ENCODE peak calls at places on chromosomes 11 and 22, in eight cellular contexts. T is uterus, R is tibial artery, Q is mesenchymal stem cell, P is Peyer's patch, K is stomach, W is neural progenitor cell, L is left ventricle myocardium inferior. S is an unnamed sample.

GRCh38 chr11:61061081-61061826 is 41.0 kb upstream of the CD5 start:
- DNase-seq in T (no peak), R (no peak), Q (no peak), P (peak; percentile 56), K (no peak), W (no peak), L (no peak), S (peak; percentile 16)

GRCh38 chr11:123601136-123601535 is 53.3 kb downstream of the SCN3B start:
- DNase-seq in T (no peak), R (no peak), Q (peak; percentile 67), P (no peak), K (no peak), W (no peak), L (no peak), S (no peak)

GRCh38 chr22:27809226-27809625 is 7.7 kb upstream of the MN1 start:
- DNase-seq in T (peak; percentile 15), R (no peak), Q (no peak), P (no peak), K (no peak), W (no peak), L (no peak), S (no peak)

GRCh38 chr11:12706531-12707499 is 32.6 kb downstream of the TEAD1 start:
- DNase-seq in T (no peak), R (peak; percentile 40), Q (no peak), P (peak; percentile 52), K (peak; percentile 44), W (no peak), L (peak; percentile 37), S (peak; percentile 59)

GRCh38 chr11:121246021-121246768 is 46.4 kb upstream of the SC5D start:
- DNase-seq in T (no peak), R (no peak), Q (no peak), P (no peak), K (no peak), W (peak; percentile 47), L (no peak), S (no peak)

GRCh38 chr22:23210428-23211170 is 30.3 kb downstream of the BCR start:
- DNase-seq in T (no peak), R (no peak), Q (no peak), P (no peak), K (no peak), W (no peak), L (no peak), S (no peak)

GRCh38 chr11:117807482-117808272 is 10.7 kb upstream of the DSCAML1 start:
- DNase-seq in T (peak; percentile 86), R (peak; percentile 89), Q (peak; percentile 65), P (peak; percentile 95), K (peak; percentile 85), W (peak; percentile 81), L (peak; percentile 82), S (peak; percentile 71)

GRCh38 chr22:34414467-34415440 is 494.5 kb upstream of the LARGE1 start:
- DNase-seq in T (no peak), R (no peak), Q (no peak), P (peak; percentile 52), K (no peak), W (peak; percentile 95), L (no peak), S (peak; percentile 69)

GRCh38 chr22:43289551-43289963 is 53.6 kb downstream of the SCUBE1 start:
- DNase-seq in T (no peak), R (no peak), Q (peak; percentile 27), P (no peak), K (no peak), W (no peak), L (no peak), S (no peak)

GRCh38 chr11:46342237-46342636 is 5.0 kb upstream of the DGKZ start:
- DNase-seq in T (no peak), R (no peak), Q (peak; percentile 42), P (no peak), K (no peak), W (no peak), L (no peak), S (no peak)

GRCh38 chr11:123073343-123074057 is 11.6 kb upstream of the HSPA8 start:
- DNase-seq in T (no peak), R (no peak), Q (no peak), P (peak; percentile 31), K (no peak), W (no peak), L (no peak), S (no peak)

GRCh38 chr11:8911040-8911823 is at the start of gene AKIP1:
- DNase-seq in T (peak; percentile 96), R (peak; percentile 95), Q (peak; percentile 97), P (peak; percentile 94), K (peak; percentile 94), W (peak; percentile 100), L (peak; percentile 96), S (peak; percentile 97)

GRCh38 chr11:34564807-34565241 is 51.2 kb upstream of the ELF5 start:
- DNase-seq in T (no peak), R (peak; percentile 41), Q (no peak), P (no peak), K (no peak), W (no peak), L (no peak), S (peak; percentile 48)

DNA sequence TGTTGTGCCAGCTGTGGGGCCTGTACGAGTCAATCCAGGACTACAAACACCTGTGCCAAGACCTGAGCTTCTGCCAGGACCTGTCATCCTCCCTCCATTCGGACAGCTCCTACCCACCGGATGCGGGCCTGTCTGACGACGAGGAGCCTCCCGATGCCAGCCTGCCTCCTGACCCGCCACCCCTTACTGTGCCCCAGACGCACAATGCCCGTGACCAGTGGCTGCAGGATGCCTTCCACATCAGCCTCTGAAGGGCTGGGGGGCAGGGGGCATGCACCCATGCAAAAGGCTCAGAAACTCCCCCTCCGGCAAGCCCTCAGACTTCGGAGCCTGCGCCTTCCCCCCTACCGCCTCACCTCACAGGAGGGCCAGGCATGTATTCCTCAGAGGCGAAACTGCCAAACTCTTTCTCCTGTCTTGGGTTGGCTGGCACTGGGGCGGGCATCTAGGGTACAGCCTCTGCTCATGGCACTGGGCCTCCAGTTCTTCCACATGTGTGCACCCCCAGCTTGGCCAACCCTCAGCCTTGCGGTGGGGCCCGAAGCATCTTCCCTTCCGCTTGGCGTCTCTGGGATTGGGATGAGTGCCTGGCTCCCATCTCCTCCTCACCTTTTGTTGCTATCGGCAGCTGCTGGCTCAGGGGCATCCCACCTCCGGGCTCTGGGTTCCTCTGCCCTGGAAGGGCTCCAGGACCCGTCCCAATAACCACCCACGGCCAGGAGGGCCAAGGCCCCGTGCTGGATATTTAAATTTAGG is 1.2 kb downstream of the FAM89B start:
- DNase-seq in T (peak; percentile 59), R (no peak), Q (no peak), P (no peak), K (no peak), W (no peak), L (no peak), S (peak; percentile 73)
- H3K4me1 ChIP-seq in T (peaks cover 51% of the 10 kb centered on the region), R (peaks cover 53% of the 10 kb centered on the region), Q (peaks cover 61% of the 10 kb centered on the region), P (peaks cover 39% of the 10 kb centered on the region), K (peaks cover 81% of the 10 kb centered on the region), W (peaks cover 27% of the 10 kb centered on the region), L (peaks cover 91% of the 10 kb centered on the region), S (peaks cover 6% of the 10 kb centered on the region)

GRCh38 chr22:38866024-38866398 is 6.0 kb downstream of the CBX6 start:
- DNase-seq in T (no peak), R (peak; percentile 16), Q (no peak), P (peak; percentile 43), K (no peak), W (no peak), L (no peak), S (peak; percentile 12)

GRCh38 chr22:38864361-38865191 is 7.4 kb downstream of the CBX6 start:
- DNase-seq in T (peak; percentile 65), R (peak; percentile 21), Q (no peak), P (no peak), K (peak; percentile 70), W (no peak), L (peak; percentile 62), S (no peak)

GRCh38 chr22:38867124-38867455 is 4.9 kb downstream of the CBX6 start:
- DNase-seq in T (no peak), R (no peak), Q (no peak), P (no peak), K (no peak), W (no peak), L (no peak), S (no peak)

GRCh38 chr22:38866399-38867123 is 5.5 kb downstream of the CBX6 start:
- DNase-seq in T (no peak), R (peak; percentile 13), Q (no peak), P (no peak), K (no peak), W (peak; percentile 77), L (no peak), S (peak; percentile 49)

GRCh38 chr22:38865201-38866023 is 6.6 kb downstream of the CBX6 start:
- DNase-seq in T (no peak), R (peak; percentile 17), Q (no peak), P (no peak), K (no peak), W (no peak), L (no peak), S (no peak)
- H3K27ac ChIP-seq in T (peak overlapping the region; percentile 63), R (peak overlapping the region; percentile 20), Q (no peak overlapping the region), P (no peak overlapping the region), K (no peak overlapping the region), W (no peak overlapping the region), L (peak overlapping the region; percentile 84), S (no peak overlapping the region)

GRCh38 chr11:1931791-1932480 is 12.4 kb downstream of the TNNT3 start:
- DNase-seq in T (no peak), R (no peak), Q (no peak), P (no peak), K (no peak), W (no peak), L (no peak), S (peak; percentile 48)

GRCh38 chr11:1932681-1933080 is 13.2 kb downstream of the TNNT3 start:
- DNase-seq in T (no peak), R (no peak), Q (no peak), P (no peak), K (no peak), W (no peak), L (no peak), S (peak; percentile 9)

GRCh38 chr11:1934326-1935155 is 12.6 kb upstream of the MRPL23 start:
- DNase-seq in T (no peak), R (no peak), Q (no peak), P (no peak), K (no peak), W (no peak), L (no peak), S (peak; percentile 43)

GRCh38 chr11:1935156-1936071 is 11.7 kb upstream of the MRPL23 start:
- DNase-seq in T (no peak), R (no peak), Q (no peak), P (no peak), K (no peak), W (no peak), L (peak; percentile 11), S (peak; percentile 42)

GRCh38 chr11:1933416-1934325 is 13.5 kb upstream of the MRPL23 start:
- DNase-seq in T (no peak), R (no peak), Q (no peak), P (no peak), K (no peak), W (no peak), L (no peak), S (peak; percentile 14)
- H3K27me3 ChIP-seq in T (no peaks in the 10 kb centered on the region), R (no peaks in the 10 kb centered on the region), Q (peaks cover 28% of the 10 kb centered on the region), P (no peaks in the 10 kb centered on the region), K (peaks cover 22% of the 10 kb centered on the region), W (no peaks in the 10 kb centered on the region), L (no peaks in the 10 kb centered on the region), S (no peaks in the 10 kb centered on the region)

DNA sequence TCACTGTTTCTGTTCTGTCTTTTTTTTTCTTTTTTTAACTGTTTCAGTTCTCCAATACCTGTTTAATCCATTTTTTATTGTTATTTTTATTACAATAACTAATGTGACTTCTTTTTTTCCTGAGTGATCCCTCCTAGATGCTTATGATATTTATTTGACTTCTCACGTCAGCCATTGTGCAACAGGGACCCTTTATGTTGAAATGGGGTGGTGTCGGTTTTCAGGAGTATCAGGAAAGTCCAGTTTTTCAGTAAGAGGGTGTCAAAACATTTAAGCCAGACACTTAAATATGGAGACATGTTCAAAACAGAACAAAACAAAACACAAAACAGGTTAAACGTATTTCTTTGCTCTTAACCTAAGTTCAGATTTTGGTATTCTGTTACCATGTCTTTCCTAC is 418.8 kb downstream of the DYNC2H1 start:
- DNase-seq in T (no peak), R (no peak), Q (peak; percentile 24), P (no peak), K (no peak), W (no peak), L (no peak), S (no peak)
- H3K4me1 ChIP-seq in T (no peaks in the 10 kb centered on the region), R (no peaks in the 10 kb centered on the region), Q (peaks cover 3% of the 10 kb centered on the region), P (no peaks in the 10 kb centered on the region), K (no peaks in the 10 kb centered on the region), W (peaks cover 13% of the 10 kb centered on the region), L (no peaks in the 10 kb centered on the region), S (no peaks in the 10 kb centered on the region)